ENCODE peak calls at places on chromosome 19, in eight cellular contexts. L is dermis blood vessel endothelial cell; R is epithelial cell of esophagus; G is choroid plexus epithelial cell; Z is kidney glomerular epithelial cell; N is NCI-H2107; Q is activated T-cell treated with anti-CD3 and anti-CD28 coated beads, Interleukin-2, amount 50 U/mL, for 72 hours; P is heart right ventricle. S is an unnamed sample.

GRCh38 chr19:35789195-35789977 is 14.0 kb downstream of the ARHGAP33 start:
- DNase-seq in L (no peak), Z (no peak), N (no peak), Q (no peak), G (no peak), P (no peak), R (no peak), S (no peak)

GRCh38 chr19:55069137-55069858 is 6.3 kb upstream of the RDH13 start:
- DNase-seq in R (peak; percentile 93), Z (no peak), P (no peak), L (peak; percentile 27), Q (no peak), N (no peak), G (no peak), S (peak; percentile 78)

GRCh38 chr19:19146000-19146608 is 7.8 kb upstream of the TMEM161A start:
- DNase-seq in Q (peak; percentile 92), G (peak; percentile 62), L (peak; percentile 74), R (peak; percentile 58), Z (no peak), P (peak; percentile 83), N (peak; percentile 39), S (peak; percentile 42)

GRCh38 chr19:43809762-43810696 is 7.8 kb upstream of the LYPD5 start:
- DNase-seq in L (peak; percentile 83), Z (peak; percentile 21), N (peak; percentile 38), Q (peak; percentile 15), G (peak; percentile 85), R (peak; percentile 76), P (no peak), S (peak; percentile 60)

GRCh38 chr19:1935484-1936208 is 5.3 kb upstream of the CSNK1G2 start:
- DNase-seq in R (peak; percentile 45), L (peak; percentile 73), G (peak; percentile 57), P (no peak), Z (no peak), Q (peak; percentile 19), N (no peak), S (peak; percentile 24)

GRCh38 chr19:38990949-38991697 is 15.6 kb upstream of the FBXO17 start:
- DNase-seq in R (no peak), N (no peak), L (no peak), P (no peak), Z (no peak), Q (no peak), G (no peak), S (no peak)

GRCh38 chr19:42394751-42395150 is 4.7 kb upstream of the CNFN start:
- DNase-seq in L (no peak), Q (no peak), G (no peak), Z (no peak), N (no peak), R (no peak), P (no peak), S (no peak)

GRCh38 chr19:17081672-17082630 is 6.4 kb downstream of the MYO9B start:
- DNase-seq in Q (no peak), Z (no peak), G (peak; percentile 28), L (no peak), R (no peak), N (no peak), P (peak; percentile 57), S (no peak)

GRCh38 chr19:24086974-24087595 is at the start of gene ZNF254:
- DNase-seq in R (peak; percentile 97), Q (peak; percentile 83), P (peak; percentile 85), L (peak; percentile 98), G (peak; percentile 97), Z (peak; percentile 94), N (peak; percentile 73), S (peak; percentile 91)

GRCh38 chr19:22595918-22596341 is 38.2 kb upstream of the ZNF492 start:
- DNase-seq in Z (no peak), R (no peak), P (peak; percentile 68), L (no peak), G (no peak), N (no peak), Q (no peak), S (no peak)

GRCh38 chr19:48393559-48394330 is at the start of gene GRIN2D:
- DNase-seq in N (no peak), R (no peak), Q (peak; percentile 33), Z (no peak), G (peak; percentile 51), P (no peak), L (peak; percentile 39), S (no peak)

GRCh38 chr19:50460161-50460765 is 16.0 kb upstream of the EMC10 start:
- DNase-seq in R (no peak), L (peak; percentile 20), P (no peak), G (peak; percentile 73), Z (peak; percentile 93), N (no peak), Q (peak; percentile 42), S (no peak)

GRCh38 chr19:1400281-1401137 is 833 bp downstream of the GAMT start:
- DNase-seq in G (no peak), P (peak; percentile 73), R (no peak), N (peak; percentile 35), L (no peak), Z (no peak), Q (no peak), S (no peak)

GRCh38 chr19:56383826-56384605 is 9.3 kb downstream of the ZNF582 start:
- DNase-seq in P (no peak), Z (no peak), Q (no peak), G (no peak), N (no peak), R (peak; percentile 85), L (no peak), S (peak; percentile 74)

GRCh38 chr19:36837902-36838783 is at the start of gene ZNF790:
- DNase-seq in N (peak; percentile 86), P (peak; percentile 85), R (peak; percentile 91), L (peak; percentile 91), Q (peak; percentile 87), G (peak; percentile 92), Z (peak; percentile 79), S (peak; percentile 88)

GRCh38 chr19:46372901-46373572 is 26.1 kb downstream of the PPP5C start:
- DNase-seq in Z (no peak), G (peak; percentile 46), Q (no peak), L (peak; percentile 52), N (no peak), R (peak; percentile 94), P (no peak), S (no peak)

GRCh38 chr19:47315125-47315821 is 5.6 kb downstream of the C5AR1 start:
- DNase-seq in N (no peak), G (peak; percentile 99), Q (peak; percentile 27), Z (peak; percentile 51), P (no peak), L (peak; percentile 53), R (peak; percentile 98), S (peak; percentile 92)

GRCh38 chr19:58560007-58560887 is 1.8 kb upstream of the UBE2M start:
- DNase-seq in L (no peak), P (no peak), Q (no peak), G (no peak), N (no peak), Z (no peak), R (no peak), S (no peak)

GRCh38 chr19:39409886-39410619 is 2.4 kb upstream of the PLEKHG2 start:
- DNase-seq in G (no peak), R (no peak), L (peak; percentile 77), P (peak; percentile 87), Z (no peak), Q (peak; percentile 83), N (no peak), S (no peak)

GRCh38 chr19:49114630-49115363 is 627 bp downstream of the LIN7B start:
- DNase-seq in Z (no peak), L (peak; percentile 48), Q (peak; percentile 60), N (no peak), G (peak; percentile 66), R (peak; percentile 46), P (peak; percentile 71), S (peak; percentile 20)

GRCh38 chr19:18476507-18477041 is 38.6 kb upstream of the ISYNA1 start:
- DNase-seq in Q (no peak), L (no peak), G (no peak), P (no peak), N (no peak), R (no peak), Z (no peak), S (no peak)

GRCh38 chr19:8262431-8262830 is 45.7 kb downstream of the CD320 start:
- DNase-seq in Z (no peak), R (no peak), P (no peak), G (no peak), L (no peak), Q (no peak), N (no peak), S (no peak)

S was measured in mammary epithelial cell.